ENCODE peak calls at places on chromosomes 11 and 22, in four cellular contexts. One of them, this sample, is unnamed.

GRCh38 chr11:11845066-11845465 is 3.3 kb downstream of the USP47 start:
- DNase-seq in IMR-90: no peak
- DNase-seq in H1: no peak
- DNase-seq in mesendoderm: peak; percentile 56
- DNase-seq in this sample: no peak

GRCh38 chr11:46351148-46351547 is 3.9 kb downstream of the DGKZ start:
- DNase-seq in mesendoderm: no peak
- DNase-seq in IMR-90: no peak
- DNase-seq in H1: no peak
- DNase-seq in this sample: no peak

GRCh38 chr11:126853732-126854131 is 146.8 kb downstream of the KIRREL3 start:
- DNase-seq in IMR-90: peak; percentile 78
- DNase-seq in H1: no peak
- DNase-seq in mesendoderm: no peak
- DNase-seq in this sample: no peak

GRCh38 chr11:32584921-32585320 is 1.3 kb downstream of the EIF3M start:
- DNase-seq in IMR-90: no peak
- DNase-seq in H1: no peak
- DNase-seq in mesendoderm: peak; percentile 65
- DNase-seq in this sample: no peak

GRCh38 chr11:96196074-96196787 is 146.8 kb downstream of the MAML2 start:
- DNase-seq in mesendoderm: no peak
- DNase-seq in H1: no peak
- DNase-seq in IMR-90: no peak
- DNase-seq in this sample: no peak

GRCh38 chr11:33211588-33211987 is 45.6 kb upstream of the HIPK3 start:
- DNase-seq in mesendoderm: no peak
- DNase-seq in IMR-90: no peak
- DNase-seq in H1: no peak
- DNase-seq in this sample: no peak

GRCh38 chr11:65899356-65900124 is 648 bp downstream of the FOSL1 start:
- DNase-seq in H1: peak; percentile 77
- DNase-seq in mesendoderm: peak; percentile 71
- DNase-seq in IMR-90: peak; percentile 81
- DNase-seq in this sample: peak; percentile 67

GRCh38 chr11:126352163-126352562 is 3.3 kb upstream of the ST3GAL4 start:
- DNase-seq in H1: no peak
- DNase-seq in IMR-90: no peak
- DNase-seq in mesendoderm: no peak
- DNase-seq in this sample: no peak

GRCh38 chr11:35682230-35683195 is 19.9 kb downstream of the TRIM44 start:
- DNase-seq in mesendoderm: peak; percentile 20
- DNase-seq in H1: no peak
- DNase-seq in IMR-90: no peak
- DNase-seq in this sample: no peak

GRCh38 chr11:14972581-14973490 is 685 bp upstream of the CALCA start:
- DNase-seq in mesendoderm: peak; percentile 22
- DNase-seq in IMR-90: no peak
- DNase-seq in H1: no peak
- DNase-seq in this sample: peak; percentile 33

GRCh38 chr11:64146036-64146943 is 19.6 kb downstream of the MACROD1 start:
- DNase-seq in H1: peak; percentile 90
- DNase-seq in IMR-90: peak; percentile 37
- DNase-seq in mesendoderm: peak; percentile 73
- DNase-seq in this sample: peak; percentile 82

GRCh38 chr11:75022289-75022688 is 33.6 kb downstream of the NEU3 start:
- DNase-seq in mesendoderm: no peak
- DNase-seq in IMR-90: no peak
- DNase-seq in H1: no peak
- DNase-seq in this sample: no peak

GRCh38 chr11:86101941-86102407 is 33.1 kb upstream of the PICALM start:
- DNase-seq in IMR-90: peak; percentile 40
- DNase-seq in mesendoderm: no peak
- DNase-seq in H1: no peak
- DNase-seq in this sample: no peak

GRCh38 chr11:113615098-113615497 is 91.0 kb downstream of the TMPRSS5 start:
- DNase-seq in mesendoderm: peak; percentile 44
- DNase-seq in H1: no peak
- DNase-seq in IMR-90: no peak
- DNase-seq in this sample: no peak

GRCh38 chr11:85575388-85575787 is 51.8 kb downstream of the DLG2 start:
- DNase-seq in H1: no peak
- DNase-seq in mesendoderm: peak; percentile 65
- DNase-seq in IMR-90: no peak
- DNase-seq in this sample: no peak

GRCh38 chr11:12362857-12363256 is 14.5 kb upstream of the PARVA start:
- DNase-seq in H1: no peak
- DNase-seq in IMR-90: no peak
- DNase-seq in mesendoderm: no peak
- DNase-seq in this sample: no peak

GRCh38 chr11:70551323-70552166 is 153.2 kb downstream of the CTTN start:
- DNase-seq in H1: no peak
- DNase-seq in IMR-90: peak; percentile 23
- DNase-seq in mesendoderm: peak; percentile 88
- DNase-seq in this sample: no peak

GRCh38 chr11:50188040-50188439 is 155.4 kb downstream of the OR4C45 start:
- DNase-seq in mesendoderm: no peak
- DNase-seq in IMR-90: no peak
- DNase-seq in H1: no peak
- DNase-seq in this sample: no peak

GRCh38 chr22:23518381-23519187 is 61.5 kb downstream of the IGLL1 start:
- DNase-seq in IMR-90: no peak
- DNase-seq in H1: no peak
- DNase-seq in mesendoderm: peak; percentile 61
- DNase-seq in this sample: no peak

GRCh38 chr22:46415816-46416536 is 80.5 kb downstream of the TRMU start:
- DNase-seq in mesendoderm: no peak
- DNase-seq in IMR-90: peak; percentile 35
- DNase-seq in H1: no peak
- DNase-seq in this sample: no peak
- H3K23ac ChIP-seq in mesendoderm: no peak overlapping the region
- H3K23ac ChIP-seq in IMR-90: no peak overlapping the region
- H3K23ac ChIP-seq in H1: no peak overlapping the region
- H3K23ac ChIP-seq in this sample: no peak overlapping the region

GRCh38 chr11:62612366-62613274 is at the start of the genes EML3 and ROM1:
- DNase-seq in H1: peak; percentile 94
- DNase-seq in IMR-90: peak; percentile 63
- DNase-seq in mesendoderm: peak; percentile 97
- DNase-seq in this sample: peak; percentile 97

GRCh38 chr11:62613275-62613864 is 313 bp downstream of the ROM1 start:
- DNase-seq in H1: no peak
- DNase-seq in IMR-90: no peak
- DNase-seq in mesendoderm: no peak
- DNase-seq in this sample: no peak

GRCh38 chr11:62611705-62612365 is 740 bp downstream of the EML3 start:
- DNase-seq in IMR-90: peak; percentile 60
- DNase-seq in H1: peak; percentile 56
- DNase-seq in mesendoderm: peak; percentile 59
- DNase-seq in this sample: peak; percentile 60

GRCh38 chr11:62614275-62614674 is 1.2 kb downstream of the ROM1 start:
- DNase-seq in IMR-90: no peak
- DNase-seq in mesendoderm: peak; percentile 82
- DNase-seq in H1: no peak
- DNase-seq in this sample: no peak

GRCh38 chr11:62615521-62615920 is 2.5 kb downstream of the ROM1 start:
- DNase-seq in H1: no peak
- DNase-seq in mesendoderm: no peak
- DNase-seq in IMR-90: no peak
- DNase-seq in this sample: no peak
- H3K56ac ChIP-seq in H1: no peak overlapping the region
- H3K56ac ChIP-seq in mesendoderm: peak overlapping the region; percentile 2
- H3K56ac ChIP-seq in IMR-90: no peak overlapping the region
- H3K56ac ChIP-seq in this sample: peak overlapping the region; percentile 89

DNA sequence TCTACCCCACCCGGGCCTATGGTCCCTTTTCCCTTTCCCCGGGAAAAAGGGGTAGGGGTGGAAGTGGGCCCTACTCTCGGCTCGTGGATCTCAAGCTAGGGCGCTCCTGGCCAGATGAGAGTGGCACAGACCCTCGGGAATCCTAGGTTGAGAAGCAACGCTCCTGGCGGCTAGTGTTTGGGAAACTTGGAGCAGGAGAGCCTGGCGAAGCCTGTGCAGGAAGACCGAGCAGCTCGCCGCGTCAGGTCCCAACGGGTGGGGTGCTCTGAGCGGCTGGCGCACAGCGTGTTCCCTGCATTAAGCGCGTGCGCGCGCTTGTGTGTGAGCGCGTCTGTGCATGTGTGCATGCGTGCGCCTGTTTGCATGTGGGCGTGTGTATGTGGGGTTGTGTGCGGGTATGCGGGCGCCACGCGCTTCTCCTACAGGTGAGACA is 7.1 kb upstream of the FLI1 start:
- DNase-seq in IMR-90: peak; percentile 50
- DNase-seq in mesendoderm: peak; percentile 62
- DNase-seq in H1: peak; percentile 71
- DNase-seq in this sample: peak; percentile 59
- H3K23ac ChIP-seq in IMR-90: no peak overlapping the region
- H3K23ac ChIP-seq in mesendoderm: no peak overlapping the region
- H3K23ac ChIP-seq in H1: no peak overlapping the region
- H3K23ac ChIP-seq in this sample: no peak overlapping the region

GRCh38 chr11:2471048-2471803 is 26.4 kb downstream of the KCNQ1 start:
- DNase-seq in IMR-90: no peak
- DNase-seq in mesendoderm: no peak
- DNase-seq in H1: no peak
- DNase-seq in this sample: no peak
- H3K56ac ChIP-seq in IMR-90: no peak overlapping the region
- H3K56ac ChIP-seq in mesendoderm: no peak overlapping the region
- H3K56ac ChIP-seq in H1: no peak overlapping the region
- H3K56ac ChIP-seq in this sample: no peak overlapping the region

DNA sequence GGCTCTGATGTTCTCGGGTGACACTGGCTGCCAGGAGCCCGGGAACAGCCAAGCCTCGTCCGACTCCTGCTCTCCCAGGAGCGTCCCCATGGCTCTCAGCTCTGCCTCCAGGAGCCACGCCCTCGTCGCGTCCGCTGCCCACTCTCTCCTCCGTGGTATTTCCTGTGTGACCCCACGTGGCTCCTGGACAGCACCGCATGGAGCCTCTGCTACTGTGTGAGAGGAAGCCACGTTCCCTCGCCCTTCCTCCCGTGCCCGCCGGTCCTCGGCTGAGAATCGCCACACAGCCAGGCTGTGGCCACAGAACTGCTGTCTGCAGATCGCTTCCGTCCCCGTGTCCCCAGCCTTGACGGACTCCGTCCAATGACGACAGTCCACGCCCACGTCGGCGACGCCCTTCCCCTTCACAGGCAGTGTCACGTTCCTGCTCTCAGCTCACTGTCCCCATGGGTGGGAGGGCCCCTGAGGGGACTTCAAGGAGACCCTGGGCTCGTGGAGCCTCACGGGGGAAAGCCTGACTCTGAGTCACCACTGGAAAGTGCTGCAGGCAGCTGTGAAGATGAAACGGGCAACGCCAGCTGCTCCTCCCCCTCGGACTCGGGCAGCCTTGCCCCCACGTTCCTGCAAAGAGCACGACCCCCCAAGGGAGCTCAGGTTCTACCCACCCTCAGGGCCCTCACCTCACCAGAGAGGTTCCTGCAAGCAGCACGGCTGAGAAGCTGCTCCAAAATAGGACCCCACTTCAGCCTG is 458.5 kb downstream of the BRD1 start:
- DNase-seq in IMR-90: no peak
- DNase-seq in mesendoderm: no peak
- DNase-seq in H1: peak; percentile 38
- DNase-seq in this sample: peak; percentile 21
- H3K23ac ChIP-seq in IMR-90: no peak overlapping the region
- H3K23ac ChIP-seq in mesendoderm: no peak overlapping the region
- H3K23ac ChIP-seq in H1: no peak overlapping the region
- H3K23ac ChIP-seq in this sample: no peak overlapping the region

GRCh38 chr11:78698612-78699011 is 123.9 kb upstream of the NARS2 start:
- DNase-seq in H1: no peak
- DNase-seq in IMR-90: peak; percentile 80
- DNase-seq in mesendoderm: no peak
- DNase-seq in this sample: no peak
- H3K56ac ChIP-seq in H1: no peak overlapping the region
- H3K56ac ChIP-seq in IMR-90: no peak overlapping the region
- H3K56ac ChIP-seq in mesendoderm: no peak overlapping the region
- H3K56ac ChIP-seq in this sample: no peak overlapping the region

GRCh38 chr11:107565219-107565937 is at the start of gene ALKBH8:
- DNase-seq in IMR-90: peak; percentile 58
- DNase-seq in mesendoderm: peak; percentile 82
- DNase-seq in H1: peak; percentile 81
- DNase-seq in this sample: peak; percentile 74
- H3K23ac ChIP-seq in IMR-90: peak within 1 kb of the TSS; percentile 88
- H3K23ac ChIP-seq in mesendoderm: no peak within 1 kb of the TSS
- H3K23ac ChIP-seq in H1: no peak within 1 kb of the TSS
- H3K23ac ChIP-seq in this sample: no peak within 1 kb of the TSS

DNA sequence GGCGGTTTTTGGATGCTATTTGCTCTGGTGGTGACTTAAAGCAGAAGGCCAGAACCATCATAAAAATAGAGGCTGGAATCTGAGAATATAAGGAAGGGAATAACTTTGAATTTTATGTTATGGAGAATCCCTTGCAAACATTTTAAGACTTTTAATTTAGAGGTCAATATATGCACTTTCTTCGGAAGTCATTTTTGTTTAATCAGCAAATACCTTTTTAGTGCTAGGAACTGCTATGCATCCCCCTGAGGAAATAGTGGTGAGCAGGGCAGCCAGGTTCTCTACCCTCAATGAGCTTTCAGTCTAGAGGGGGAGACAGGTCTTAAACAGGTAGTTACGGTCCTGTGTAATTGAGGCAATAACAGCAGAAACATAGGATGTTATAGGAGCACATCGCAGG is 266.5 kb upstream of the MPPED2 start:
- DNase-seq in IMR-90: no peak
- DNase-seq in mesendoderm: no peak
- DNase-seq in H1: no peak
- DNase-seq in this sample: no peak
- H3K56ac ChIP-seq in IMR-90: no peak overlapping the region
- H3K56ac ChIP-seq in mesendoderm: no peak overlapping the region
- H3K56ac ChIP-seq in H1: no peak overlapping the region
- H3K56ac ChIP-seq in this sample: no peak overlapping the region

GRCh38 chr11:111044751-111045407 is 200.6 kb upstream of the POU2AF2 start:
- DNase-seq in IMR-90: no peak
- DNase-seq in H1: no peak
- DNase-seq in mesendoderm: no peak
- DNase-seq in this sample: no peak
- H3K23ac ChIP-seq in IMR-90: peak overlapping the region; percentile 6
- H3K23ac ChIP-seq in H1: no peak overlapping the region
- H3K23ac ChIP-seq in mesendoderm: no peak overlapping the region
- H3K23ac ChIP-seq in this sample: no peak overlapping the region

This sample was measured in H9.